ENCODE peak calls at places on chromosomes 7 and 10, in four cellular contexts. Z, F, B and M are unnamed samples. For H3K9me3, the result is how much of the 10 kb centered on the place peaks cover.

GRCh38 chr7:18843979-18844378 is 273.5 kb downstream of the TWIST1 start:
- DNase-seq in Z (no peak), F (no peak), B (no peak), M (no peak)

GRCh38 chr10:70705121-70705861 is 33.0 kb downstream of the ADAMTS14 start:
- DNase-seq in Z (no peak), F (no peak), B (no peak), M (no peak)

GRCh38 chr10:103564116-103564501 is 70.6 kb downstream of the NEURL1 start:
- DNase-seq in Z (no peak), F (no peak), B (no peak), M (no peak)

GRCh38 chr10:110042181-110042580 is 34.4 kb downstream of the ADD3 start:
- DNase-seq in Z (no peak), F (no peak), B (no peak), M (no peak)

GRCh38 chr7:32518534-32519140 is 23.3 kb downstream of the AVL9 start:
- DNase-seq in Z (no peak), F (no peak), B (no peak), M (no peak)

GRCh38 chr7:65798111-65799075 is 74.5 kb upstream of the VKORC1L1 start:
- DNase-seq in Z (no peak), F (no peak), B (no peak), M (no peak)

GRCh38 chr10:84337199-84337598 is 8.8 kb downstream of the CCSER2 start:
- DNase-seq in Z (no peak), F (no peak), B (no peak), M (no peak)

GRCh38 chr7:19128856-19129255 is 11.4 kb upstream of the TWIST1 start:
- DNase-seq in Z (no peak), F (no peak), B (no peak), M (no peak)

GRCh38 chr7:150715293-150715692 is 1.1 kb upstream of the GIMAP1 start:
- DNase-seq in Z (no peak), F (no peak), B (no peak), M (no peak)

GRCh38 chr7:150715738-150716137 is 675 bp upstream of the GIMAP1 start:
- DNase-seq in Z (no peak), F (no peak), B (no peak), M (no peak)

GRCh38 chr7:150717821-150718420 is 1.5 kb downstream of the GIMAP1 start:
- DNase-seq in Z (no peak), F (no peak), B (no peak), M (no peak)

GRCh38 chr7:150716368-150716767 is at the start of gene GIMAP1:
- DNase-seq in Z (no peak), F (no peak), B (peak), M (no peak)

GRCh38 chr7:150716939-150717338 is 526 bp downstream of the GIMAP1 start:
- DNase-seq in Z (no peak), F (no peak), B (no peak), M (no peak)
- TF ChIP-seq CTCF in Z (no peak), F (no peak), B (no peak), M (no peak)

DNA sequence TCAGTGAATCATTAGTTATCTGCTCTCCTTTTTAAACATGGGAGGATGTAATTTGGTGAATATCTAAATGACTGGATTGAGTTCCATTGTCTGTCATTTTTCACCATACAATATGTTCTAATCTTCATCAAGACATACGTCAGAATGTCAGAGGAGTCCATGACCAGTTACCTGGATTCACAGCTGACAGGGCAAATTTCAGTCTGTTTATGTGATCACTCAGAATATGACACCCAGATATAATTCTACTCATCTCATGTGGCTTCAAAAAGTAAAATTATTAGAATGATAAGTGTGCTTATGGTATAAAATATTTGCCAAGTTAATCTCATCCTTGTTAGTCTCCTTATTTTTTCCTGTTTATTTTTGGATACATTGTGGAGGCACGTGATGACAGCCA is 150.2 kb downstream of the CDC14C start:
- DNase-seq in Z (no peak), F (no peak), B (no peak), M (no peak)
- TF ChIP-seq EP300 in Z (no peak), F (no peak), B (no peak), M (no peak)

GRCh38 chr10:130662775-130663174 is 526.6 kb downstream of the GLRX3 start:
- DNase-seq in Z (no peak), F (no peak), B (no peak), M (no peak)

GRCh38 chr10:130664526-130664925 is 528.3 kb downstream of the GLRX3 start:
- DNase-seq in Z (no peak), F (no peak), B (no peak), M (no peak)

GRCh38 chr10:130661419-130661818 is 525.2 kb downstream of the GLRX3 start:
- DNase-seq in Z (no peak), F (no peak), B (no peak), M (no peak)

GRCh38 chr10:130660266-130660665 is 524.1 kb downstream of the GLRX3 start:
- DNase-seq in Z (no peak), F (no peak), B (no peak), M (no peak)

GRCh38 chr10:130666215-130666614 is 530.0 kb downstream of the GLRX3 start:
- DNase-seq in Z (no peak), F (no peak), B (no peak), M (no peak)
- H3K9me3 ChIP-seq in Z (under half), F (under half), B (under half), M (under half)

GRCh38 chr10:68208424-68209042 is 23.4 kb downstream of the ATOH7 start:
- DNase-seq in Z (peak), F (peak), B (peak), M (peak)
- TF ChIP-seq CTCF in Z (peak), F (peak), B (peak), M (no peak)

GRCh38 chr10:95730233-95730632 is 25.7 kb upstream of the ENTPD1 start:
- DNase-seq in Z (no peak), F (no peak), B (no peak), M (no peak)

GRCh38 chr10:95729323-95730055 is 26.5 kb upstream of the ENTPD1 start:
- DNase-seq in Z (no peak), F (no peak), B (no peak), M (no peak)

DNA sequence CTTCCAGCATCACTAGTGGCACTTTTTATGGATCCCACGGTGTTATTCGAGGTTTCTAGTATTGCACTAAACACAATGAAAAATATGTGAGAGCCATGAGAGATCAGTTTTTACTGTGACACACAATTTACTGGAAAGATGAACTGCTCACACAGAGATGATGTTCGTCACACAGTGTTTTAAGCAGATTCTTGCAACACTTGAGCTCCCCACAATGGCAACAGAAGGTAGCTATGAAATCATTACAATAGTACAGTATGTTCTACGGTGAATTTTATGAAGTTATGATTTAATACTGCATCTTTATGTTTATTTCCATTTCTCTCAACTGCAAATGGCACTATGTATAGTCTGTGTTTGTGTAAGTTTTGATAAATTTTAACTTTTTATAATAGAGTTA is 27.4 kb upstream of the ENTPD1 start:
- DNase-seq in Z (no peak), F (no peak), B (no peak), M (no peak)
- TF ChIP-seq EP300 in Z (no peak), F (no peak), B (peak), M (no peak)

GRCh38 chr7:158556721-158557440 is 30.7 kb downstream of the PTPRN2 start:
- DNase-seq in Z (no peak), F (no peak), B (no peak), M (no peak)
- H3K9me3 ChIP-seq in Z (under half), F (under half), B (under half), M (under half)

DNA sequence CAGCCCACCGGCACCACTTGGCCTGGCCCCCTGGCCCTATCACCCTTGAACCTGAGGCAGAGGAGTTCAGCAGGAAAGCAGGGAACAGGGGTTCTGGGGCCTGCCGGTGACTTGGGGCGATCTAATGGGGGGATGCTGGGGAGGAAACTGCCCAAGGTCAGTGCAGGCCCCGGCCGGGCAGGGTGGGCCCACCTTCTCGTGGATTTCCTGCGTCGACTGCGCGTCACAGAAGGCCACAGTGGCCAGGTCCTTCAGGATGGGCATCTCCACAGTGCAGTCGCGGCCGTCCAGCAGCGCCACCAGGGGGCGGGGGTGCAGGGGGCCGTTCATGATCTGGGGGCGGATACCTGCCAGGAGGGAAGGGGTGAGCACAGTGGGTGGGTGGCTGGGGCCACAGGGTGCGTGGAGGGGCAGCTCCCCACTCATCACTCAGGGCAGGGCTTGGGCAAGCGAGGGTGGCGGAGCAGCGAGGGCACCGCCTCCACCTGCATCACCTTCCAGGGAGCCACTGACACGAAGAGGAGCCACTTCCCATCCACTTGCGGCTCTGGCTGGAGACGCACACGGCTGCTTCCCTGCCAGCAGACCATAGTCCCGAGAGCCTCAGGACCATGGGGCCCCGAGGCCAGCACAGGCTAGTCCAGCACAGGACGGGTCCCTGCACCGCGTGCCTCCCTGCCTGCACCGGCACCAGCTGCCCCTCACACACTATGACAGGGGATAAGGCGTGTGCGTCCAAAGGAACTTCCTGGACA is 61.4 kb downstream of the ZRANB1 start:
- DNase-seq in Z (no peak), F (peak), B (no peak), M (peak)
- TF ChIP-seq CTCF in Z (no peak), F (no peak), B (no peak), M (no peak)

DNA sequence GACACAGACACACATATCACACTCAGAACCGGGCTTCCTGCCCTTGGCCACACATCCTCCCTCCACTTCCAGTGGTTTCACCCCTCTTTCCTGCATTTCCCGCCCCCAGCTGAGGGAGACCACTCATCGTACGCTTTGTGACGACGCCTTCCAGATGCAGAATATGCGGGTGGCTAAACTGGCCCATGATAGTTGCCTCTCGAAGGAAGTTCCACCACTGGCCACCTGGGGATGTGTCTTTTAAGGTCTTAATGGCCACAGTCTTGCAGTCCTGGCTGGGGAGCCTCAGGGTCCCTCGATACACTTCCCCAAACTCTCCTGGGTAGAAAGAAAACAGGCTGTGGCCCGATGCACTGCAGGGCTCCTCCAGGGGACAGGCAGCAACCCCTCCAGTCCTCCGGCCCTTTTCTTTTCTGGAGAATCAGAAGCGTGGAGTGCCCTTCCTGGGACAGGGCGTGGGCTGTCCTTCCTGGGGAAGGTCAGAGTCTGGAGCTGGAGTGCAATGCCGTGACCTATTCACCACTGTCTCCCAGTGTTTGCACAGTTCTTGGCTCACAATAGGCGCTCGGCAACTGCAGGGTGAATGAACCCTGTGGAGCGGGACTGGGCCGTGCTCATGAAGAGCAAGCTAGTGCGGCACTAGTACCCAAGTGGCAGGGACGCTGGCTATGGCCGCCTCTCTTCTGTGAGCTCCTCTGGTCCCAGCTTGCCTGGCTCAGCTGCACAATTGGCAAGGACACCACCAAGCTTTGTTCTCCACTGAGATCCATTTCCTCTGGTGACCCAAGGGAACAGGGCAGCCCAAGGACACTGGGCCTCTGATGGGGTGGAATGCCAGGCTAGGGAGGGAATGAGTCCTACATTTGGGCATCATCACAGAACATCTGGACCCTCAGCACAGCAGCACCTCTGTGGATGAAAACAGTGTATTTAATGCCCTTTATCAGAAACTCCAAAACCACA is 13.2 kb downstream of the EPHA1 start:
- DNase-seq in Z (no peak), F (peak), B (no peak), M (no peak)
- TF ChIP-seq EP300 in Z (no peak), F (no peak), B (no peak), M (no peak)